ENCODE peak calls at places on chromosomes 3 and 15, in four cellular contexts. One of them, this sample, is unnamed.

GRCh38 chr3:158842946-158843345 is 41.1 kb downstream of the MFSD1 start:
- DNase-seq in ovary: no peak
- DNase-seq in hypothalamus: no peak
- DNase-seq in T-cell: no peak
- DNase-seq in this sample: no peak

GRCh38 chr3:172273378-172273777 is 174.9 kb downstream of the GHSR start:
- DNase-seq in ovary: no peak
- DNase-seq in hypothalamus: no peak
- DNase-seq in T-cell: no peak
- DNase-seq in this sample: no peak

GRCh38 chr15:49815937-49816336 is 195.1 kb downstream of the DTWD1 start:
- DNase-seq in ovary: no peak
- DNase-seq in hypothalamus: no peak
- DNase-seq in T-cell: no peak
- DNase-seq in this sample: peak; percentile 45

GRCh38 chr3:4525555-4526238 is 32.5 kb downstream of the ITPR1 start:
- DNase-seq in ovary: no peak
- DNase-seq in hypothalamus: no peak
- DNase-seq in T-cell: no peak
- DNase-seq in this sample: no peak

GRCh38 chr3:24060055-24060454 is 115.0 kb downstream of the NR1D2 start:
- DNase-seq in ovary: no peak
- DNase-seq in hypothalamus: no peak
- DNase-seq in T-cell: no peak
- DNase-seq in this sample: no peak

GRCh38 chr3:165259518-165260193 is 63.5 kb upstream of the SLITRK3 start:
- DNase-seq in ovary: no peak
- DNase-seq in hypothalamus: no peak
- DNase-seq in T-cell: no peak
- DNase-seq in this sample: no peak

GRCh38 chr3:65245133-65246076 is 557.6 kb upstream of the ADAMTS9 start:
- DNase-seq in ovary: no peak
- DNase-seq in hypothalamus: no peak
- DNase-seq in T-cell: no peak
- DNase-seq in this sample: no peak

GRCh38 chr3:24184528-24185176 is 239.6 kb downstream of the NR1D2 start:
- DNase-seq in ovary: no peak
- DNase-seq in hypothalamus: no peak
- DNase-seq in T-cell: no peak
- DNase-seq in this sample: no peak

GRCh38 chr15:90479656-90480055 is 50.1 kb upstream of the CRTC3 start:
- DNase-seq in ovary: no peak
- DNase-seq in hypothalamus: no peak
- DNase-seq in T-cell: no peak
- DNase-seq in this sample: no peak

GRCh38 chr3:141250342-141250741 is 18.7 kb downstream of the PXYLP1 start:
- DNase-seq in ovary: no peak
- DNase-seq in hypothalamus: no peak
- DNase-seq in T-cell: no peak
- DNase-seq in this sample: no peak

GRCh38 chr15:63156708-63157065 is 590 bp downstream of the RPS27L start:
- DNase-seq in ovary: no peak
- DNase-seq in hypothalamus: peak; percentile 55
- DNase-seq in T-cell: no peak
- DNase-seq in this sample: no peak

GRCh38 chr3:46899151-46900006 is 21.9 kb downstream of the PTH1R start:
- DNase-seq in ovary: peak; percentile 26
- DNase-seq in hypothalamus: peak; percentile 31
- DNase-seq in T-cell: no peak
- DNase-seq in this sample: peak; percentile 60

GRCh38 chr3:4645468-4645867 is 152.3 kb downstream of the ITPR1 start:
- DNase-seq in ovary: no peak
- DNase-seq in hypothalamus: no peak
- DNase-seq in T-cell: peak; percentile 9
- DNase-seq in this sample: no peak

GRCh38 chr3:59935025-59935424 is 885.2 kb upstream of the CFAP20DC start:
- DNase-seq in ovary: no peak
- DNase-seq in hypothalamus: no peak
- DNase-seq in T-cell: no peak
- DNase-seq in this sample: no peak

GRCh38 chr3:99920530-99921376 is 103.1 kb downstream of the CMSS1 start:
- DNase-seq in ovary: peak; percentile 53
- DNase-seq in hypothalamus: no peak
- DNase-seq in T-cell: no peak
- DNase-seq in this sample: peak; percentile 85

GRCh38 chr3:190491533-190492054 is 22.3 kb upstream of the IL1RAP start:
- DNase-seq in ovary: no peak
- DNase-seq in hypothalamus: no peak
- DNase-seq in T-cell: no peak
- DNase-seq in this sample: no peak

GRCh38 chr3:29686889-29687592 is 406.2 kb downstream of the RBMS3 start:
- DNase-seq in ovary: no peak
- DNase-seq in hypothalamus: no peak
- DNase-seq in T-cell: no peak
- DNase-seq in this sample: no peak

GRCh38 chr3:57826286-57826951 is 70.3 kb downstream of the SLMAP start:
- DNase-seq in ovary: no peak
- DNase-seq in hypothalamus: no peak
- DNase-seq in T-cell: no peak
- DNase-seq in this sample: no peak

GRCh38 chr15:43219929-43220886 is 610 bp downstream of the EPB42 start:
- DNase-seq in ovary: no peak
- DNase-seq in hypothalamus: no peak
- DNase-seq in T-cell: no peak
- DNase-seq in this sample: no peak

GRCh38 chr3:70889162-70890045 is 577.0 kb upstream of the MDFIC2 start:
- DNase-seq in ovary: no peak
- DNase-seq in hypothalamus: no peak
- DNase-seq in T-cell: no peak
- DNase-seq in this sample: no peak

GRCh38 chr3:277873-278272 is 81.3 kb downstream of the CHL1 start:
- DNase-seq in ovary: no peak
- DNase-seq in hypothalamus: no peak
- DNase-seq in T-cell: no peak
- DNase-seq in this sample: no peak

GRCh38 chr3:80007522-80007921 is 239.7 kb upstream of the ROBO1 start:
- DNase-seq in ovary: no peak
- DNase-seq in hypothalamus: no peak
- DNase-seq in T-cell: no peak
- DNase-seq in this sample: no peak

GRCh38 chr3:150365132-150365604 is 42.9 kb upstream of the TSC22D2 start:
- DNase-seq in ovary: no peak
- DNase-seq in hypothalamus: no peak
- DNase-seq in T-cell: no peak
- DNase-seq in this sample: no peak

GRCh38 chr3:27431116-27431515 is 53.1 kb downstream of the SLC4A7 start:
- DNase-seq in ovary: no peak
- DNase-seq in hypothalamus: no peak
- DNase-seq in T-cell: no peak
- DNase-seq in this sample: no peak

GRCh38 chr3:161423911-161424522 is 52.7 kb upstream of the SPTSSB start:
- DNase-seq in ovary: no peak
- DNase-seq in hypothalamus: no peak
- DNase-seq in T-cell: no peak
- DNase-seq in this sample: no peak

GRCh38 chr3:43699864-43700263 is 9.1 kb downstream of the ABHD5 start:
- DNase-seq in ovary: no peak
- DNase-seq in hypothalamus: no peak
- DNase-seq in T-cell: no peak
- DNase-seq in this sample: no peak

GRCh38 chr3:111831840-111832239 is 27.2 kb upstream of the PHLDB2 start:
- DNase-seq in ovary: no peak
- DNase-seq in hypothalamus: no peak
- DNase-seq in T-cell: peak; percentile 12
- DNase-seq in this sample: no peak

GRCh38 chr15:73298522-73298921 is 70.2 kb downstream of the HCN4 start:
- DNase-seq in ovary: no peak
- DNase-seq in hypothalamus: no peak
- DNase-seq in T-cell: no peak
- DNase-seq in this sample: no peak

GRCh38 chr15:79543097-79543496 is 111.0 kb downstream of the MINAR1 start:
- DNase-seq in ovary: no peak
- DNase-seq in hypothalamus: no peak
- DNase-seq in T-cell: no peak
- DNase-seq in this sample: no peak

GRCh38 chr15:36757189-36757814 is 177.9 kb downstream of the CDIN1 start:
- DNase-seq in ovary: no peak
- DNase-seq in hypothalamus: no peak
- DNase-seq in T-cell: no peak
- DNase-seq in this sample: no peak

GRCh38 chr3:2354702-2355101 is 256.0 kb downstream of the CNTN4 start:
- DNase-seq in ovary: no peak
- DNase-seq in hypothalamus: no peak
- DNase-seq in T-cell: no peak
- DNase-seq in this sample: no peak

This sample was measured in aorta.